ENCODE peak calls at places on chromosomes 4 and X, in seven cellular contexts. S is HL-60, E is SK-N-SH, Q is spleen, L is stomach, R is endothelial cell of umbilical vein, N is GM12891. O is an unnamed sample.
A peak's percentile ranks its signal among the peaks of the same experiment; 100 is the strongest.

GRCh38 chr4:8732092-8732491 is 139.5 kb downstream of the CPZ start:
- DNase-seq in S (no peak), E (no peak), Q (peak; percentile 49), L (peak; percentile 17), R (no peak), N (no peak), O (no peak)

GRCh38 chrX:150880808-150881165 is 17.7 kb downstream of the CD99L2 start:
- DNase-seq in S (no peak), E (no peak), Q (no peak), L (no peak), R (no peak), N (no peak), O (peak; percentile 36)

GRCh38 chrX:34557733-34558132 is 99.4 kb downstream of the TMEM47 start:
- DNase-seq in S (no peak), E (no peak), Q (no peak), L (no peak), R (no peak), N (no peak), O (no peak)

GRCh38 chr4:105451346-105451745 is 22.5 kb downstream of the PPA2 start:
- DNase-seq in S (no peak), E (no peak), Q (no peak), L (no peak), R (no peak), N (no peak), O (no peak)

GRCh38 chrX:97389761-97390192 is 506.1 kb downstream of the RPA4 start:
- DNase-seq in S (no peak), E (no peak), Q (no peak), L (no peak), R (peak; percentile 73), N (no peak), O (no peak)

GRCh38 chr4:52780627-52781354 is 29.6 kb upstream of the ERVMER34-1 start:
- DNase-seq in S (no peak), E (peak; percentile 19), Q (no peak), L (no peak), R (no peak), N (no peak), O (no peak)

GRCh38 chr4:67721317-67721769 is 20.4 kb upstream of the UBA6 start:
- DNase-seq in S (no peak), E (no peak), Q (no peak), L (no peak), R (no peak), N (no peak), O (no peak)

GRCh38 chrX:110414679-110415439 is 56.2 kb downstream of the RTL9 start:
- DNase-seq in S (no peak), E (no peak), Q (no peak), L (no peak), R (no peak), N (peak; percentile 7), O (no peak)

GRCh38 chr4:13711233-13711775 is 83.8 kb upstream of the BOD1L1 start:
- DNase-seq in S (no peak), E (no peak), Q (no peak), L (no peak), R (no peak), N (no peak), O (no peak)

GRCh38 chr4:123995939-123996338 is 599.3 kb downstream of the SPRY1 start:
- DNase-seq in S (no peak), E (no peak), Q (no peak), L (no peak), R (peak; percentile 79), N (no peak), O (no peak)

GRCh38 chr4:149887091-149887490 is 71.4 kb upstream of the IQCM start:
- DNase-seq in S (no peak), E (no peak), Q (no peak), L (no peak), R (no peak), N (no peak), O (no peak)

GRCh38 chr4:38664704-38665401 is 854 bp downstream of the KLF3 start:
- DNase-seq in S (peak; percentile 64), E (peak; percentile 78), Q (peak; percentile 90), L (peak; percentile 69), R (peak; percentile 67), N (no peak), O (peak; percentile 91)
- TF ChIP-seq POLR2AphosphoS5 in S (no peak), E (no peak), Q (peak; percentile 76), L (peak; percentile 64), R (no peak), N (no peak), O (peak; percentile 16)

GRCh38 chr4:66014146-66014765 is 344.0 kb upstream of the EPHA5 start:
- DNase-seq in S (no peak), E (no peak), Q (no peak), L (no peak), R (no peak), N (no peak), O (no peak)

GRCh38 chr4:66017671-66018070 is 347.4 kb upstream of the EPHA5 start:
- DNase-seq in S (no peak), E (no peak), Q (no peak), L (no peak), R (no peak), N (no peak), O (no peak)

DNA sequence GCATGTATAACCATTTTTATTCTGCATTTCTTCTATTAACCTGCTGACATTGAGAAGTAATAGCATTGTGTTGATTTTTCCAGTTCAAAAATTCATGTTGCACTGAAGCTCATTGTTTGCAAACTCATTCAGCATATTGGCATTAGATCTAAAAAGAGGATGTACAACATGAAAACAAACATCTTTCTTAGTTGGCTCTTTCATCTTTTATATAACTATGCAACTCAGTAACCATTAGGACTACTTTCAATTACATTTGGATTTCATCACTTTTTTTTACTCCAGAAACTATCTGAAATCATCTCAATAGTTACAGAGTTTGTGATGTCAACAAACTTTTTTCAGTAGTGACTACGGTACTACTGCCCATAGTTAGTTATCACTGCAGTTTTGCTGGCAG is 346.0 kb upstream of the EPHA5 start:
- DNase-seq in S (no peak), E (no peak), Q (no peak), L (no peak), R (no peak), N (no peak), O (no peak)
- TF ChIP-seq POLR2AphosphoS5 in S (no peak), E (no peak), Q (no peak), L (no peak), R (no peak), N (no peak), O (no peak)

GRCh38 chr4:103198111-103198765 is at the start of gene CENPE:
- DNase-seq in S (peak; percentile 84), E (peak; percentile 88), Q (peak; percentile 94), L (peak; percentile 86), R (peak; percentile 94), N (peak; percentile 40), O (peak; percentile 85)
- TF ChIP-seq POLR2AphosphoS5 in S (no peak), E (peak; percentile 39), Q (peak; percentile 74), L (no peak), R (peak; percentile 74), N (peak; percentile 22), O (no peak)

GRCh38 chrX:80808160-80808735 is 1.4 kb downstream of the BRWD3 start:
- DNase-seq in S (peak; percentile 80), E (peak; percentile 12), Q (peak; percentile 87), L (peak; percentile 79), R (peak; percentile 87), N (peak; percentile 26), O (no peak)
- TF ChIP-seq POLR2AphosphoS5 in S (no peak), E (no peak), Q (no peak), L (no peak), R (no peak), N (no peak), O (no peak)

DNA sequence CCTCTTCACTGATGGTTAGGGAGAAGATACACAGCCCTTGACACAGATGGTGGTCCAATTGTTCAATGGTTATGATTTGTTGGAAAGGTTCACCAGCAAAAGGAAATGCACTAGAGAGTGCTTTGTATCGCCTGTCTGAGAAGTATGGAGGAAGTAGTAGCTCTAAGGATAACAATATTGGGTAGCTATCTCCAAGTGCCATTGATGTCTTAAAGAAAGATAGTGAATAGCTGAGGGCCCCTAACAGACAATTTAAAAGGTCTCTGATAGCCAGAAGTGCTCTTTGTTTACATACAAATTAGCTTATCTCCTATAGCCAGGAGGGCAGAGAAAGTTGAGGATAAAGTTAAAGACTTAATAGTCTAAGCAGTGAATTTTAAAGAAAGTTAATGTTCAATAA is 33.9 kb upstream of the BLTP1 start:
- DNase-seq in S (no peak), E (no peak), Q (no peak), L (no peak), R (no peak), N (no peak), O (no peak)
- TF ChIP-seq POLR2AphosphoS5 in S (no peak), E (no peak), Q (no peak), L (no peak), R (no peak), N (no peak), O (no peak)

DNA sequence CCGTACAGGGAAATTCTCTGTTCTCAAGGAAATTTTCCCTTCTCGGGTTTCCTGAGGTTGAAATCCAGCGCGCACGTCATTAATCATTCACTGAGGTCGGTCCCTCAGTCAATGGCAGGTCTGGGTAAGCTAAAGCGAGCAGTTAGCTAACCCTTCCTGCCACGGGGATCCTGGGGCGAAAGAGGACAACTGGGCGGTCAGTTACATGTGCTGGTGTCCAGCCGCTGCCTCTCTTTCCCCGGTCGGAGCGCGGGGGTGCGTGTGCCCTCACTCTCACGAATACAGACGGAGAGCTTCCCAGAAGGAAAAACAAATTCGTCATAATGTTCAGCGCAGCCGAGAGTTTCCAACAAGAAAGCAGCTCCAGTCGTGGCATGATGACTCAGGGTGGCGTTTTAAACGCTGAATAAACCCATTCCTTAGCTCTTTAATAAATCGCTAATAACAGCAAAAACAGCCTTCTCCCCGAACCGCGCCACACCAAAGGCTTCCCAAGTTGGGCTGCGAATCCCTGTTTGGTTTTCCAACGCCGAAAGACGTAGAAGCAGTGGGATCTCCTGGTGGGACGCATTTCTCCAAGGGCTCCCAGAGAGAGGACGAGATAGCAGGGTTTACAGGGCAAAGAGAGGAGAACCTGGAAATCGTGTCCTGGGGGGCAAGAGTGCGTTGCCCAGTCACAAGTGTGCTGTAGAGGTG is 745 bp upstream of the FGF5 start:
- DNase-seq in S (no peak), E (peak; percentile 64), Q (no peak), L (no peak), R (peak; percentile 65), N (no peak), O (no peak)
- TF ChIP-seq POLR2AphosphoS5 in S (no peak), E (peak; percentile 70), Q (no peak), L (no peak), R (no peak), N (no peak), O (no peak)

GRCh38 chr4:40579983-40580382 is 49.7 kb downstream of the RBM47 start:
- DNase-seq in S (no peak), E (no peak), Q (no peak), L (no peak), R (no peak), N (no peak), O (no peak)

GRCh38 chr4:40575846-40576245 is 53.8 kb downstream of the RBM47 start:
- DNase-seq in S (no peak), E (no peak), Q (no peak), L (no peak), R (no peak), N (no peak), O (no peak)

GRCh38 chr4:40577588-40578253 is 51.9 kb downstream of the RBM47 start:
- DNase-seq in S (no peak), E (no peak), Q (no peak), L (no peak), R (no peak), N (no peak), O (no peak)

GRCh38 chr4:40573593-40574311 is 55.9 kb downstream of the RBM47 start:
- DNase-seq in S (peak; percentile 82), E (no peak), Q (no peak), L (no peak), R (no peak), N (no peak), O (no peak)

GRCh38 chr4:40576651-40577480 is 52.8 kb downstream of the RBM47 start:
- DNase-seq in S (peak; percentile 92), E (no peak), Q (peak; percentile 86), L (peak; percentile 85), R (peak; percentile 48), N (no peak), O (no peak)
- TF ChIP-seq POLR2AphosphoS5 in S (peak; percentile 86), E (no peak), Q (peak; percentile 74), L (peak; percentile 94), R (no peak), N (no peak), O (peak; percentile 84)

O was measured in upper lobe of left lung.